ENCODE peak calls at places on chromosomes 7 and 10, in six cellular contexts. Q, P, M, C, H and T are unnamed samples.
A peak's percentile ranks its signal among the peaks of the same experiment; 100 is the strongest.

GRCh38 chr7:138565451-138566114 is 105.5 kb downstream of the TRIM24 start:
- DNase-seq in Q (peak; percentile 78), H (no peak), P (no peak), C (peak; percentile 43), M (no peak), T (no peak)

GRCh38 chr7:95999481-95999880 is 227.1 kb downstream of the DYNC1I1 start:
- DNase-seq in C (no peak), H (no peak), Q (peak; percentile 36), P (no peak), M (no peak), T (no peak)

GRCh38 chr10:35259769-35260397 is 76.4 kb upstream of the CCNY start:
- DNase-seq in C (no peak), Q (peak; percentile 97), P (no peak), H (no peak), M (no peak), T (no peak)

GRCh38 chr10:46293832-46294640 is 7.2 kb downstream of the ANTXRL start:
- DNase-seq in C (no peak), H (no peak), Q (no peak), P (peak; percentile 58), M (no peak), T (peak; percentile 57)

GRCh38 chr10:65720901-65721300 is 1204.9 kb upstream of the LRRTM3 start:
- DNase-seq in C (no peak), H (no peak), P (no peak), Q (no peak), M (no peak), T (no peak)

GRCh38 chr7:141014091-141014490 is 661 bp downstream of the MRPS33 start:
- DNase-seq in H (no peak), P (no peak), Q (peak; percentile 26), C (peak; percentile 35), M (no peak), T (no peak)

GRCh38 chr10:1434202-1434601 is 303.1 kb downstream of the ADARB2 start:
- DNase-seq in M (no peak), C (no peak), Q (no peak), P (no peak), H (peak; percentile 32), T (peak; percentile 66)

GRCh38 chr10:126049741-126050140 is 153.4 kb downstream of the FANK1 start:
- DNase-seq in Q (peak; percentile 62), M (no peak), C (no peak), P (no peak), H (no peak), T (no peak)

GRCh38 chr7:3712841-3713240 is 411.8 kb downstream of the SDK1 start:
- DNase-seq in H (no peak), Q (no peak), C (peak; percentile 40), M (no peak), P (no peak), T (no peak)

GRCh38 chr10:103835121-103836045 is 20.0 kb downstream of the SH3PXD2A start:
- DNase-seq in C (no peak), Q (peak; percentile 91), M (peak; percentile 83), H (peak; percentile 78), P (no peak), T (no peak)

GRCh38 chr10:16662889-16663288 is 141.2 kb upstream of the C1QL3 start:
- DNase-seq in C (no peak), M (no peak), H (no peak), Q (no peak), P (no peak), T (no peak)

GRCh38 chr10:53387546-53387945 is 615.0 kb upstream of the MBL2 start:
- DNase-seq in P (no peak), C (no peak), M (no peak), H (no peak), Q (no peak), T (no peak)

GRCh38 chr7:131336956-131337355 is 9.3 kb downstream of the MKLN1 start:
- DNase-seq in C (no peak), P (no peak), Q (peak; percentile 40), H (no peak), M (no peak), T (no peak)

GRCh38 chr10:73163096-73163495 is 4.7 kb downstream of the ECD start:
- DNase-seq in Q (peak; percentile 54), M (no peak), P (no peak), H (no peak), C (no peak), T (no peak)

GRCh38 chr10:77899080-77899477 is 27.5 kb downstream of the DLG5 start:
- DNase-seq in H (no peak), Q (peak; percentile 65), M (no peak), C (peak; percentile 86), P (no peak), T (no peak)

GRCh38 chr7:90828601-90829000 is 232.5 kb downstream of the CDK14 start:
- DNase-seq in P (no peak), C (no peak), Q (peak; percentile 37), H (no peak), M (no peak), T (no peak)

GRCh38 chr10:1515780-1516491 is 221.4 kb downstream of the ADARB2 start:
- DNase-seq in Q (no peak), C (no peak), M (no peak), P (no peak), H (no peak), T (peak; percentile 39)

GRCh38 chr10:89793649-89794254 is 92.4 kb downstream of the KIF20B start:
- DNase-seq in M (no peak), P (peak; percentile 27), Q (peak; percentile 75), C (peak; percentile 49), H (no peak), T (peak; percentile 17)

GRCh38 chr10:2851544-2851943 is 215.8 kb upstream of the PFKP start:
- DNase-seq in P (no peak), Q (no peak), H (no peak), M (no peak), C (no peak), T (no peak)

GRCh38 chr10:89624020-89624419 is 21.0 kb downstream of the PANK1 start:
- DNase-seq in H (no peak), Q (no peak), M (no peak), P (no peak), C (no peak), T (no peak)

GRCh38 chr10:76736848-76737495 is 900.6 kb downstream of the KCNMA1 start:
- DNase-seq in P (no peak), H (no peak), Q (peak; percentile 4), M (no peak), C (no peak), T (no peak)

GRCh38 chr7:83472376-83472775 is 176.6 kb downstream of the SEMA3E start:
- DNase-seq in Q (no peak), M (no peak), C (no peak), H (no peak), P (no peak), T (no peak)

GRCh38 chr10:104417629-104418292 is 64.1 kb downstream of the CFAP58 start:
- DNase-seq in M (no peak), H (no peak), Q (peak; percentile 7), P (no peak), C (no peak), T (no peak)

GRCh38 chr10:43689955-43690771 is 41.5 kb upstream of the ZNF32 start:
- DNase-seq in Q (peak; percentile 73), C (no peak), P (peak; percentile 81), H (peak; percentile 95), M (peak; percentile 86), T (peak; percentile 97)

GRCh38 chr10:89887830-89888229 is 186.4 kb downstream of the KIF20B start:
- DNase-seq in H (no peak), P (no peak), C (no peak), M (no peak), Q (peak; percentile 18), T (no peak)

GRCh38 chr10:106136175-106136574 is 1028.3 kb downstream of the SORCS1 start:
- DNase-seq in M (no peak), C (no peak), P (no peak), H (no peak), Q (no peak), T (no peak)

GRCh38 chr10:103776878-103777591 is 78.3 kb downstream of the SH3PXD2A start:
- DNase-seq in M (peak; percentile 44), Q (peak; percentile 26), C (no peak), P (no peak), H (peak; percentile 72), T (no peak)

GRCh38 chr7:92611735-92612134 is 21.5 kb upstream of the FAM133B start:
- DNase-seq in Q (no peak), M (no peak), P (no peak), H (no peak), C (no peak), T (no peak)
- H3K4me3 ChIP-seq in Q (no peak overlapping the region), M (no peak overlapping the region), P (no peak overlapping the region), H (no peak overlapping the region), C (no peak overlapping the region), T (no peak overlapping the region)

GRCh38 chr10:96671207-96671890 is 49.0 kb downstream of the PIK3AP1 start:
- DNase-seq in C (no peak), H (no peak), Q (no peak), M (no peak), P (no peak), T (no peak)
- H3K4me3 ChIP-seq in C (no peak overlapping the region), H (no peak overlapping the region), Q (no peak overlapping the region), M (no peak overlapping the region), P (no peak overlapping the region), T (no peak overlapping the region)

DNA sequence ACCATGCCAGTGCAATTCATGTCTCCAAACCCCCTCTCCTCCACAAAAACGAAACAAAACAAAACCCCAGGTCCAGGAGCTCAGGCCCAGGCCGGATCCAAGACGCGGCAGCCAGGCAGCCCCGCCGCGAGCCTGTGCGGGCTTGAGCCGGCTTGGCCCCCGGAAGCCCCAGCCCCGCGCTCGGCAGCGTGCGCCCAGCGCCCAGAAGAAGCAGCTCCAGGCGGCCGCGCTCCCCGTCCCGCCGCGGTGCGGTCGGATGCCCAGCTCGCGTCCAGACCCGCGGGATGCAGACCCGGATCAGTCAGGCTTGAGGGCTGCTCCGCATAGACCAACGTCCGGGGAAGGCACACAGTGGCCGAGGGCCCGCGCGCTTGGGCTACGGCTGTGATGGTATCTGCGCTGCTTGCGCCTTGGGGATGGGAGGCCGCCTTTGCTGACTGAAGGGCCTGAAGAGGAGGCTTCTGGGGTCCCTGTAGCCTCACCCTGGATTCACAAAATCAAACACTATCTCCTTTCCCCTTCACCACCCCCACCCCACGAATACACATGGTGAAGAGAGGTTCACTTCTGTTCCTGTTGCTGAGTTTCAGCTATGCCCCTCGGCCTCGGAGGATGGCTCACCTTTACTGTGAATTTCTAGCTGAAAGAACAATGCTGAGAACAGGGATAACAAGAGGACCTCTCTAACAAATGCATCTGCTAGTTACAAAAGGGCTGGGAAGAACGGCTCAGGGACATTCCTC is 79.9 kb upstream of the EN2 start:
- DNase-seq in H (no peak), P (peak; percentile 58), M (peak; percentile 53), C (no peak), Q (no peak), T (peak; percentile 84)
- H3K4me3 ChIP-seq in H (no peak overlapping the region), P (no peak overlapping the region), M (no peak overlapping the region), C (no peak overlapping the region), Q (no peak overlapping the region), T (no peak overlapping the region)

DNA sequence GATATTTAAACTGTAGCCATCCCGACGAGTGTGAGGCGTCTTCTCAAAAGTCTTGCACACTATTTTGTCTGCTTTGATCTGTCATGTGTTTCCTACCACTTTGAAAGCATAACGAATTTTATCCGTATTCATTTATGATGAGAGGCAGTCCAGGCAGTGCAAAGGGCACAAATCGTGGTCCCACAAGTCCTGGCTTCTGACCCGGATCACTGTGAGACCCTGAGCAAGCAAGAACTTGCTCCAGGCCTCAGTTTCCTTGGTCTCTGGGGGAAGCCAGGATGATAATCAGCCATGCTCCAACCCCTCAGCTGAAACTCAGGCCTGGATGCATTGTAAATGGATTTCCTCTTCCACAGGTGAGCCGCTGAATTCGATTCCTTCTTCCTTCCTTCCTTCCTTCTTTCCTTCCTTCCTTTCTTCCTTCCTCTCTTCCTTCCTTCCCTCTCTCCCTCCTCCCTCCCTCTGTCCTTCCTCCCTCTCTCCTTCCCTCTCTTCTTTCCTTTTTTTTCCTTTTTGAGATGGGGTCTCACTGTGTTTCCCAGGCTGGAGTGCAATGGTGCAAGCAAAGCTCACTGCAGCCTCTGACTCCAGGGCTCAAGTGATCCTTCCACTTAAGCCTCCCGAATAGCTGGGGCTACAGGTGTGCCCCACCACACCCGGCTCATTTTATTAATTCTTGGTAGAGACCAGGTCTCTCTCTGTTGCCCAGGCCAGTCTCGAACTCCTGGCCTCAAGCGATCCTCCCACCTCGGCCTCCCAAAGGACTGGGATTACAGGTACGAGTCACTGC is 18.4 kb upstream of the ZKSCAN1 start:
- DNase-seq in M (no peak), C (no peak), P (no peak), H (no peak), Q (no peak), T (no peak)
- H3K4me3 ChIP-seq in M (peak overlapping the region; percentile 43), C (no peak overlapping the region), P (no peak overlapping the region), H (peak overlapping the region; percentile 36), Q (peak overlapping the region; percentile 42), T (peak overlapping the region; percentile 38)